ENCODE peak calls at places on chromosomes 11 and 22, in six cellular contexts. U is esophagus muscularis mucosa; N is left ventricle myocardium inferior; T is OCI-LY7; D is CD8-positive, alpha-beta T cell; M is K562. V is an unnamed sample.

GRCh38 chr11:33773399-33774355 is 643 bp downstream of the FBXO3 start:
- DNase-seq in T (peak), M (peak), U (no peak), D (no peak), N (no peak), V (no peak)

GRCh38 chr11:128361451-128362020 is 225.8 kb downstream of the ETS1 start:
- DNase-seq in N (no peak), T (no peak), M (no peak), D (no peak), U (no peak), V (no peak)

GRCh38 chr11:119641991-119642745 is 86.8 kb downstream of the NECTIN1 start:
- DNase-seq in U (no peak), T (peak), D (no peak), M (peak), N (no peak), V (no peak)

GRCh38 chr11:118843518-118843917 is 40.2 kb upstream of the CXCR5 start:
- DNase-seq in T (no peak), U (no peak), D (no peak), N (no peak), M (no peak), V (no peak)

GRCh38 chr22:50715776-50716175 is 22.2 kb upstream of the ACR start:
- DNase-seq in T (no peak), D (no peak), N (no peak), U (no peak), M (no peak), V (no peak)

GRCh38 chr11:96103102-96103501 is 179.2 kb upstream of the MTMR2 start:
- DNase-seq in D (no peak), N (no peak), T (no peak), U (no peak), M (peak), V (no peak)

GRCh38 chr11:64863381-64864060 is 14.9 kb downstream of the EHD1 start:
- DNase-seq in T (no peak), N (no peak), M (no peak), D (no peak), U (no peak), V (no peak)

GRCh38 chr11:59615132-59615636 is 390 bp downstream of the OSBP start:
- DNase-seq in T (peak), M (no peak), N (peak), U (no peak), D (peak), V (no peak)

GRCh38 chr22:36182056-36182455 is 19.6 kb downstream of the APOL4 start:
- DNase-seq in M (no peak), U (no peak), T (no peak), N (no peak), D (no peak), V (no peak)

GRCh38 chr11:28938091-28938490 is 829.9 kb downstream of the METTL15 start:
- DNase-seq in N (no peak), U (no peak), D (no peak), T (no peak), M (no peak), V (no peak)

GRCh38 chr22:26592368-26593015 is 2.6 kb upstream of the TPST2 start:
- DNase-seq in N (no peak), T (peak), U (no peak), M (no peak), D (no peak), V (no peak)

GRCh38 chr22:39309881-39310714 is 9.3 kb downstream of the RPL3 start:
- DNase-seq in M (no peak), U (no peak), T (peak), N (no peak), D (no peak), V (no peak)

GRCh38 chr11:117582491-117582890 is 214.5 kb downstream of the DSCAML1 start:
- DNase-seq in M (no peak), N (no peak), U (no peak), T (no peak), D (no peak), V (no peak)

GRCh38 chr11:117583063-117583801 is 213.8 kb downstream of the DSCAML1 start:
- DNase-seq in D (no peak), U (no peak), N (peak), T (no peak), M (no peak), V (no peak)

GRCh38 chr11:117579148-117579547 is 217.9 kb downstream of the DSCAML1 start:
- DNase-seq in T (no peak), D (no peak), N (no peak), U (no peak), M (no peak), V (no peak)

GRCh38 chr11:117584056-117584830 is 212.8 kb downstream of the DSCAML1 start:
- DNase-seq in U (no peak), T (no peak), N (no peak), D (no peak), M (no peak), V (no peak)

GRCh38 chr11:117580866-117581265 is 216.2 kb downstream of the DSCAML1 start:
- DNase-seq in T (no peak), U (no peak), M (no peak), D (no peak), N (no peak), V (no peak)
- H3K27ac ChIP-seq in T (no peak), U (no peak), M (no peak), D (no peak), N (no peak), V (no peak)

GRCh38 chr22:29116397-29117123 is 43.7 kb downstream of the KREMEN1 start:
- DNase-seq in N (no peak), M (no peak), T (no peak), D (no peak), U (no peak), V (no peak)
- H3K27ac ChIP-seq in N (peak), M (no peak), T (no peak), D (no peak), U (no peak), V (no peak)

GRCh38 chr11:122691751-122692150 is 36.2 kb downstream of the UBASH3B start:
- DNase-seq in M (no peak), T (no peak), N (no peak), U (no peak), D (no peak), V (no peak)
- H3K27ac ChIP-seq in M (no peak), T (peak), N (peak), U (peak), D (peak), V (no peak)

DNA sequence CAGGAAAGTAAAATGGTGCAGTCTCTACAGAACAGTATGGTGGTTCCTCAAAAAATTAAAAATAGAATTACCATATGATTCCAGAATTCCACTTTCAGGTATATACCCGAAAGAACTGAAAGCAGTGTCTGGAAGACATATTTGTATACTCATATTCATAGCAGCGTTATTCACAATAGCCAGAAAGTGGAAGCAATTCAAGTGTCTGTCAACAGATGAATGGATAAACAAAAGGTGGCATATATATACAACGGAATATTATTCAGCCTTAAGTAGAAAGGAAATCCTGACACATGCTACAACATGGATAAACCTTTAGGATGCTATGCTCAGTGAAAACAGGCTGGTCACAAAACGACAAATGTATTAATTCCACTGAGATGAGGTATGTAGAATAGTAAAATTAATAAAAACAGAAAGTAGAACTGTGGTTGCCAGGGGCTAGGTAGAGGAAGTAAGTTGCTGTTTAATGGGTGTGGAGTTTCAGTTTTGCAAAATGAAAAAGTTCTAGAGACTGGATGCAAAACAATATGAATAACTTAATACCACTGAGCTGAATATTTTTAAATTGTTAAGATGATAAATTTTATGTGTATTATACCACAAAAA is 14.5 kb downstream of the SAA1 start:
- DNase-seq in U (no peak), N (no peak), T (no peak), D (no peak), M (no peak), V (no peak)
- H3K27ac ChIP-seq in U (no peak), N (no peak), T (no peak), D (no peak), M (no peak), V (no peak)

DNA sequence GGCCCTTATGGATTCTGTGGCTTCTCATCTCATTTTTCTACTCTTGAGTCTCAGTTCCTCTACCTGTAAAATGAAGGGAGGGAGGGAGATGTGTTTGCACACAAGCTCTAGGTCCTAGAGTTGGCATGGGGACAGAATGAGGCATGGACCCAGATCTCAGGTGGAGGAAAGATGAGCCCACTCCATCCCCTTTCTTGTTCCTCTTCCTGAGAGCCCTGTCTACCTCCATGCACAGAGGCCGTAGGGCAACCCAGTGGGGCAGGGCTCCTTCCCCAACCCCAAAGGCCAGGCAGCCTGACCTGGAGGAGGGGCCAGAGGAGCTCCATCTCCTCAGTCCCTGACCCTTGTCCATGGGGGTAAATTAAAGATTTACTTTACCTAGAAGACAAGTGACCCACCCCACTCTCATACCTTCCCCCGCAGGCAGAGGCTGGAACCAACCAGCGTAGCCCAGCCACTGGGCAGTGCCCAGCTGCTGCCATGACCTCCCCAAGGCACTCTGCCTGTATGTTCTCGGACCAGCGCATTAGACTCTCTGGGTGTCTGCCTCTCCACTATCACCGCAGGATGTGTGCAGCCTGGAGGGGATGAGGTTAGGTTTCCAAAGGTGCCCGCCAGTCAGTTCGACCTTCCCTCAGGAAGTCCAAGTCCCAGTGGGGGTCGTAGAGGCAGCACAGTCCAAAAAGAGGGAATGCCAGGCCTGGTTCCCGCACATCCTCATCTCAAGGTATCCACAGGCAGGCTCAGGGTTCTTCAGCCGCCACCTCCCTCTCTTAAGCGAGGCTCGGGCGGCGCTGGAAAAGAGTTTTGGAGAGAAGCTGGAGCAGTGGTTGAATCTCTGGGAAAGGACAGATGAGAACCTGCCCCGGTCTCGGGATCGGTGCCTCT is 3.0 kb downstream of the SMTN start:
- DNase-seq in N (no peak), U (peak), M (no peak), T (peak), D (no peak), V (no peak)
- H3K27ac ChIP-seq in N (peak), U (peak), M (peak), T (peak), D (peak), V (peak)

DNA sequence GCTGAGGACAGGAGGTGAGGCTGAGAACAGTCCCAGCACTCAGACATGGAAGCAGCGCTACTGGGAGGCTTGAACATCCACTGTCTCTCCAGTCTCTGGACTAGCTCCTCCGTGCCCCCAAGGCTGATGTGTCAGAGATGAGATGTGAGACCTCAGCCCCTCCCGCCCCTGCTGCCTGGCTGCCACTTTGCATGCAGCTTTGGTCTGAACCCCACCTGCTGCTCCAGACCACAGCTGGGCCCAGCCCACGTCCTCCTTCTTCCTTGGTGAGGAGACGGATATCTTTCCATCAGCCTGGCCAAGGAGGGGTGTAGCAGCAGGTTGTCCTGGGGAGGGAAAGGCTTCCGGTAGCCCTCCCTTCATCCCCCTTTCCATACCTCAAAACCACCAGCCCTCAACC is 148.0 kb upstream of the B3GAT1 start:
- DNase-seq in T (no peak), N (no peak), U (peak), M (no peak), D (no peak), V (no peak)
- H3K27ac ChIP-seq in T (no peak), N (no peak), U (no peak), M (no peak), D (no peak), V (no peak)

GRCh38 chr11:102546923-102547471 is 16.4 kb upstream of the MMP7 start:
- DNase-seq in U (no peak), T (peak), D (no peak), M (no peak), N (no peak), V (no peak)
- H3K27ac ChIP-seq in U (no peak), T (no peak), D (no peak), M (no peak), N (no peak), V (no peak)

GRCh38 chr22:46752911-46753310 is 9.5 kb upstream of the TBC1D22A start:
- DNase-seq in N (no peak), M (no peak), U (no peak), D (no peak), T (no peak), V (no peak)

GRCh38 chr22:46754110-46754799 is 8.2 kb upstream of the TBC1D22A start:
- DNase-seq in T (no peak), M (peak), U (peak), D (no peak), N (peak), V (no peak)

GRCh38 chr22:46753761-46754109 is 8.7 kb upstream of the TBC1D22A start:
- DNase-seq in N (no peak), M (no peak), D (no peak), U (no peak), T (no peak), V (no peak)

GRCh38 chr22:46752286-46752685 is 10.2 kb upstream of the TBC1D22A start:
- DNase-seq in M (no peak), U (no peak), D (no peak), N (no peak), T (no peak), V (no peak)

GRCh38 chr22:46753360-46753759 is 9.1 kb upstream of the TBC1D22A start:
- DNase-seq in D (no peak), U (no peak), N (no peak), M (no peak), T (no peak), V (no peak)
- H3K27ac ChIP-seq in D (no peak), U (peak), N (peak), M (peak), T (no peak), V (no peak)

GRCh38 chr11:46987183-46987582 is 50.6 kb downstream of the CSTPP1 start:
- DNase-seq in M (no peak), D (no peak), T (no peak), N (no peak), U (no peak), V (no peak)

GRCh38 chr11:46991391-46991790 is 54.8 kb downstream of the CSTPP1 start:
- DNase-seq in U (no peak), T (no peak), N (no peak), M (no peak), D (no peak), V (no peak)
- H3K27ac ChIP-seq in U (no peak), T (no peak), N (no peak), M (no peak), D (no peak), V (no peak)

V was measured in caudate nucleus.